ENCODE peak calls at places on chromosomes 5 and 9, in five cellular contexts. One of them, this sample, is unnamed.

GRCh38 chr5:67581203-67581602 is 384.6 kb upstream of the CD180 start:
- DNase-seq in CD8-positive, alpha-beta T cell: no peak
- DNase-seq in glutamatergic neuron: peak
- DNase-seq in colonic mucosa: no peak
- DNase-seq in SK-N-SH: no peak
- DNase-seq in this sample: no peak

GRCh38 chr9:134285215-134285845 is 40.9 kb upstream of the RXRA start:
- DNase-seq in CD8-positive, alpha-beta T cell: no peak
- DNase-seq in glutamatergic neuron: no peak
- DNase-seq in colonic mucosa: no peak
- DNase-seq in SK-N-SH: no peak
- DNase-seq in this sample: no peak

GRCh38 chr5:181245427-181246275 is 1.9 kb upstream of the RACK1 start:
- DNase-seq in glutamatergic neuron: peak
- DNase-seq in CD8-positive, alpha-beta T cell: peak
- DNase-seq in colonic mucosa: no peak
- DNase-seq in SK-N-SH: peak
- DNase-seq in this sample: no peak

GRCh38 chr9:37575511-37575914 is 667 bp downstream of the FBXO10 start:
- DNase-seq in glutamatergic neuron: no peak
- DNase-seq in CD8-positive, alpha-beta T cell: no peak
- DNase-seq in SK-N-SH: peak
- DNase-seq in colonic mucosa: no peak
- DNase-seq in this sample: no peak

GRCh38 chr9:131739988-131740648 is at the start of gene RAPGEF1:
- DNase-seq in colonic mucosa: peak
- DNase-seq in CD8-positive, alpha-beta T cell: peak
- DNase-seq in SK-N-SH: peak
- DNase-seq in glutamatergic neuron: peak
- DNase-seq in this sample: peak

GRCh38 chr5:64165500-64166200 is at the start of gene RNF180:
- DNase-seq in colonic mucosa: peak
- DNase-seq in CD8-positive, alpha-beta T cell: no peak
- DNase-seq in glutamatergic neuron: peak
- DNase-seq in SK-N-SH: peak
- DNase-seq in this sample: peak

GRCh38 chr9:134372621-134373267 is 46.5 kb downstream of the RXRA start:
- DNase-seq in colonic mucosa: no peak
- DNase-seq in glutamatergic neuron: no peak
- DNase-seq in CD8-positive, alpha-beta T cell: no peak
- DNase-seq in SK-N-SH: no peak
- DNase-seq in this sample: no peak

GRCh38 chr5:61286446-61287132 is 45.5 kb upstream of the ZSWIM6 start:
- DNase-seq in SK-N-SH: no peak
- DNase-seq in colonic mucosa: no peak
- DNase-seq in glutamatergic neuron: no peak
- DNase-seq in CD8-positive, alpha-beta T cell: no peak
- DNase-seq in this sample: no peak

GRCh38 chr5:137735531-137736284 is at the start of gene KLHL3:
- DNase-seq in CD8-positive, alpha-beta T cell: peak
- DNase-seq in SK-N-SH: peak
- DNase-seq in glutamatergic neuron: peak
- DNase-seq in colonic mucosa: peak
- DNase-seq in this sample: peak

GRCh38 chr9:37954581-37954981 is 50.7 kb upstream of the SLC25A51 start:
- DNase-seq in CD8-positive, alpha-beta T cell: no peak
- DNase-seq in glutamatergic neuron: no peak
- DNase-seq in colonic mucosa: no peak
- DNase-seq in SK-N-SH: no peak
- DNase-seq in this sample: no peak

GRCh38 chr9:34157308-34157707 is 21.5 kb upstream of the UBAP1 start:
- DNase-seq in glutamatergic neuron: no peak
- DNase-seq in colonic mucosa: no peak
- DNase-seq in CD8-positive, alpha-beta T cell: no peak
- DNase-seq in SK-N-SH: no peak
- DNase-seq in this sample: no peak

GRCh38 chr5:135660826-135661555 is 82.2 kb upstream of the CXCL14 start:
- DNase-seq in glutamatergic neuron: no peak
- DNase-seq in SK-N-SH: no peak
- DNase-seq in CD8-positive, alpha-beta T cell: no peak
- DNase-seq in colonic mucosa: no peak
- DNase-seq in this sample: no peak

GRCh38 chr5:158720316-158720715 is 379.4 kb downstream of the EBF1 start:
- DNase-seq in glutamatergic neuron: no peak
- DNase-seq in CD8-positive, alpha-beta T cell: no peak
- DNase-seq in colonic mucosa: no peak
- DNase-seq in SK-N-SH: no peak
- DNase-seq in this sample: no peak

GRCh38 chr5:158727108-158727507 is 372.6 kb downstream of the EBF1 start:
- DNase-seq in colonic mucosa: no peak
- DNase-seq in SK-N-SH: no peak
- DNase-seq in CD8-positive, alpha-beta T cell: no peak
- DNase-seq in glutamatergic neuron: no peak
- DNase-seq in this sample: no peak

GRCh38 chr5:158727771-158728311 is 371.9 kb downstream of the EBF1 start:
- DNase-seq in colonic mucosa: no peak
- DNase-seq in CD8-positive, alpha-beta T cell: no peak
- DNase-seq in glutamatergic neuron: no peak
- DNase-seq in SK-N-SH: no peak
- DNase-seq in this sample: no peak

GRCh38 chr5:158722940-158723339 is 376.8 kb downstream of the EBF1 start:
- DNase-seq in glutamatergic neuron: no peak
- DNase-seq in CD8-positive, alpha-beta T cell: no peak
- DNase-seq in SK-N-SH: no peak
- DNase-seq in colonic mucosa: no peak
- DNase-seq in this sample: no peak

GRCh38 chr5:158725223-158725825 is 374.4 kb downstream of the EBF1 start:
- DNase-seq in SK-N-SH: no peak
- DNase-seq in CD8-positive, alpha-beta T cell: no peak
- DNase-seq in colonic mucosa: no peak
- DNase-seq in glutamatergic neuron: no peak
- DNase-seq in this sample: no peak
- TF ChIP-seq CTCF in SK-N-SH: no peak
- TF ChIP-seq CTCF in CD8-positive, alpha-beta T cell: no peak
- TF ChIP-seq CTCF in colonic mucosa: no peak
- TF ChIP-seq CTCF in glutamatergic neuron: no peak
- TF ChIP-seq CTCF in this sample: peak

GRCh38 chr9:16436545-16436944 is 433.9 kb downstream of the BNC2 start:
- DNase-seq in CD8-positive, alpha-beta T cell: no peak
- DNase-seq in SK-N-SH: no peak
- DNase-seq in glutamatergic neuron: no peak
- DNase-seq in colonic mucosa: no peak
- DNase-seq in this sample: no peak
- TF ChIP-seq CTCF in CD8-positive, alpha-beta T cell: no peak
- TF ChIP-seq CTCF in SK-N-SH: no peak
- TF ChIP-seq CTCF in glutamatergic neuron: no peak
- TF ChIP-seq CTCF in colonic mucosa: no peak
- TF ChIP-seq CTCF in this sample: no peak

DNA sequence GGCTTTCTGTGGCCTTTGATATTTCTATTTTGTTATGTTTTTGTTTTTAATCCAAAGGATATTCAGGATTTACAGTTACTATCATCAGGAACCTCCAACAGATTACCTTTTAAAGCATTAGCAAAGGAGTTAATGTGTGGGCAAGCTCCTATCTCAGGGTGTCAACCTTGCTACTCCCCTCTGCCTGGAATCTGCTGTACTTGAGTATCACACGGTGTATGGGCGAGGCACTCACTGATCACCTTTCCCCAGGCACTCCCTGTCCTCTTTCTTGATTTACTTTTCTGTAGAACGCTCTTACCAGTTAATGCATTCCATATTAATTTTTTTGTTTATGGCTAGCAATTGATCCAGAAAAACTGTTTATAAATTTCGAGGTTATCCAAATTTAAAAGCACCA is 117.0 kb upstream of the GAS1 start:
- DNase-seq in glutamatergic neuron: no peak
- DNase-seq in CD8-positive, alpha-beta T cell: no peak
- DNase-seq in SK-N-SH: no peak
- DNase-seq in colonic mucosa: no peak
- DNase-seq in this sample: no peak
- TF ChIP-seq CTCF in glutamatergic neuron: no peak
- TF ChIP-seq CTCF in CD8-positive, alpha-beta T cell: no peak
- TF ChIP-seq CTCF in SK-N-SH: no peak
- TF ChIP-seq CTCF in colonic mucosa: no peak
- TF ChIP-seq CTCF in this sample: no peak

GRCh38 chr9:78618735-78619134 is 321.8 kb downstream of the PSAT1 start:
- DNase-seq in SK-N-SH: no peak
- DNase-seq in CD8-positive, alpha-beta T cell: no peak
- DNase-seq in colonic mucosa: no peak
- DNase-seq in glutamatergic neuron: no peak
- DNase-seq in this sample: no peak
- TF ChIP-seq CTCF in SK-N-SH: no peak
- TF ChIP-seq CTCF in CD8-positive, alpha-beta T cell: no peak
- TF ChIP-seq CTCF in colonic mucosa: no peak
- TF ChIP-seq CTCF in glutamatergic neuron: no peak
- TF ChIP-seq CTCF in this sample: no peak

DNA sequence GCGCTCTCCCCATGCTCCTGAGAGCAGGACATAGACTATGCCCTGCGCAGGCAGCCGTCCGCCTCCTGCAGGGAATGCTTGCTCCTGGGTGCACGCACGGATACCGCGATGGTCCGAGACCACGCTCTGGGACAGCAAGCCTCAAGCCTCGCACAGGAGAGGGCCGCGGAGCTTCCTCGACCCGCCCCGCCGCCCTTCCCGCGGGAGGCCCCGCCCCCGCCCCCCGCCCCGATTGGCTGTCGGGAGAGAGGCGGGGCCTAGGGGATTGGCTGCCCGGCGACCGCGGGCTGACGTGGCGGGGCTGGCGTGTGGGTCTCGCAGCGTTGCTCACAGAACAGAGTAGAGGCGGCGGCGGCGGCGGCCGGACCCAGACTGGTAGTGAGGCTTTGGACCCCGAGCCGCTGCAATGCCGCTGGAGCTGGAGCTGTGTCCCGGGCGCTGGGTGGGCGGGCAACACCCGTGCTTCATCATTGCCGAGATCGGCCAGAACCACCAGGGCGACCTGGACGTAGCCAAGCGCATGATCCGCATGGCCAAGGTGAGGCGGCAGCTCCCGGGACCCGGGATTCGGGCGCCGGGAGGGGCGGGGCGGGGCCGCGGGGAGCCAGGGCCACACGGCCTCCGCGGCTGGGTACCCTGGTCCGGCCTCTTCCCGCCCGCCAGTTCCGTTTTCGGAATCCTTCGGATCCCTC is at the start of gene NANS:
- DNase-seq in glutamatergic neuron: peak
- DNase-seq in colonic mucosa: peak
- DNase-seq in SK-N-SH: peak
- DNase-seq in CD8-positive, alpha-beta T cell: peak
- DNase-seq in this sample: peak
- TF ChIP-seq CTCF in glutamatergic neuron: peak
- TF ChIP-seq CTCF in colonic mucosa: no peak
- TF ChIP-seq CTCF in SK-N-SH: peak
- TF ChIP-seq CTCF in CD8-positive, alpha-beta T cell: no peak
- TF ChIP-seq CTCF in this sample: no peak

GRCh38 chr9:130039504-130040147 is 3.4 kb downstream of the FNBP1 start:
- DNase-seq in CD8-positive, alpha-beta T cell: no peak
- DNase-seq in colonic mucosa: no peak
- DNase-seq in glutamatergic neuron: no peak
- DNase-seq in SK-N-SH: peak
- DNase-seq in this sample: no peak
- TF ChIP-seq CTCF in CD8-positive, alpha-beta T cell: no peak
- TF ChIP-seq CTCF in colonic mucosa: no peak
- TF ChIP-seq CTCF in glutamatergic neuron: no peak
- TF ChIP-seq CTCF in SK-N-SH: peak
- TF ChIP-seq CTCF in this sample: no peak

GRCh38 chr5:6574111-6574510 is 58.7 kb downstream of the NSUN2 start:
- DNase-seq in glutamatergic neuron: no peak
- DNase-seq in SK-N-SH: no peak
- DNase-seq in colonic mucosa: no peak
- DNase-seq in CD8-positive, alpha-beta T cell: no peak
- DNase-seq in this sample: no peak

GRCh38 chr5:6579535-6579934 is 53.3 kb downstream of the NSUN2 start:
- DNase-seq in CD8-positive, alpha-beta T cell: no peak
- DNase-seq in colonic mucosa: no peak
- DNase-seq in SK-N-SH: no peak
- DNase-seq in glutamatergic neuron: no peak
- DNase-seq in this sample: no peak

GRCh38 chr5:6578676-6579343 is 54.0 kb downstream of the NSUN2 start:
- DNase-seq in CD8-positive, alpha-beta T cell: no peak
- DNase-seq in glutamatergic neuron: no peak
- DNase-seq in colonic mucosa: no peak
- DNase-seq in SK-N-SH: no peak
- DNase-seq in this sample: no peak

GRCh38 chr5:6574537-6574936 is 58.3 kb downstream of the NSUN2 start:
- DNase-seq in glutamatergic neuron: no peak
- DNase-seq in colonic mucosa: no peak
- DNase-seq in CD8-positive, alpha-beta T cell: no peak
- DNase-seq in SK-N-SH: no peak
- DNase-seq in this sample: no peak

GRCh38 chr5:6576861-6577501 is 55.9 kb downstream of the NSUN2 start:
- DNase-seq in colonic mucosa: no peak
- DNase-seq in SK-N-SH: peak
- DNase-seq in glutamatergic neuron: no peak
- DNase-seq in CD8-positive, alpha-beta T cell: no peak
- DNase-seq in this sample: no peak
- TF ChIP-seq CTCF in colonic mucosa: no peak
- TF ChIP-seq CTCF in SK-N-SH: peak
- TF ChIP-seq CTCF in glutamatergic neuron: peak
- TF ChIP-seq CTCF in CD8-positive, alpha-beta T cell: no peak
- TF ChIP-seq CTCF in this sample: peak

GRCh38 chr9:71778085-71778484 is 9.8 kb upstream of the CEMIP2 start:
- DNase-seq in CD8-positive, alpha-beta T cell: no peak
- DNase-seq in SK-N-SH: no peak
- DNase-seq in glutamatergic neuron: no peak
- DNase-seq in colonic mucosa: peak
- DNase-seq in this sample: no peak

GRCh38 chr9:71772726-71773125 is 4.4 kb upstream of the CEMIP2 start:
- DNase-seq in CD8-positive, alpha-beta T cell: no peak
- DNase-seq in colonic mucosa: no peak
- DNase-seq in SK-N-SH: no peak
- DNase-seq in glutamatergic neuron: no peak
- DNase-seq in this sample: no peak

GRCh38 chr9:71769175-71770165 is 1.2 kb upstream of the CEMIP2 start:
- DNase-seq in SK-N-SH: peak
- DNase-seq in CD8-positive, alpha-beta T cell: peak
- DNase-seq in colonic mucosa: peak
- DNase-seq in glutamatergic neuron: peak
- DNase-seq in this sample: peak

GRCh38 chr9:71774917-71775316 is 6.6 kb upstream of the CEMIP2 start:
- DNase-seq in SK-N-SH: no peak
- DNase-seq in CD8-positive, alpha-beta T cell: no peak
- DNase-seq in colonic mucosa: no peak
- DNase-seq in glutamatergic neuron: no peak
- DNase-seq in this sample: no peak
- TF ChIP-seq CTCF in SK-N-SH: no peak
- TF ChIP-seq CTCF in CD8-positive, alpha-beta T cell: no peak
- TF ChIP-seq CTCF in colonic mucosa: no peak
- TF ChIP-seq CTCF in glutamatergic neuron: no peak
- TF ChIP-seq CTCF in this sample: no peak

This sample was measured in progenitor cell of endocrine pancreas.